ENCODE peak calls at places on chromosome 13, in seven cellular contexts. O is tibial nerve, F is adipocyte, A is stomach, G is uterus, I is cardiac muscle cell, R is IMR-90. Z is an unnamed sample. For H3K9me3, the result is how much of the 10 kb centered on the place peaks cover.

GRCh38 chr13:32530841-32531253 is 7.7 kb downstream of the N4BP2L2 start:
- DNase-seq in G (no peak), F (peak), O (no peak), A (no peak), I (no peak), R (peak), Z (no peak)

GRCh38 chr13:51523082-51523518 is 61.2 kb upstream of the WDFY2 start:
- DNase-seq in F (peak), A (no peak), R (peak), I (no peak), G (peak), O (no peak), Z (no peak)

GRCh38 chr13:43546260-43546659 is 240.5 kb downstream of the ENOX1 start:
- DNase-seq in G (peak), O (no peak), R (no peak), I (peak), A (no peak), F (no peak), Z (no peak)

GRCh38 chr13:40375522-40376171 is 290.8 kb downstream of the FOXO1 start:
- DNase-seq in R (no peak), O (peak), A (no peak), I (no peak), F (no peak), G (no peak), Z (no peak)

GRCh38 chr13:64697226-64697625 is 2532.9 kb downstream of the PCDH9 start:
- DNase-seq in G (no peak), A (no peak), O (no peak), R (no peak), F (peak), I (no peak), Z (no peak)

GRCh38 chr13:29587645-29588044 is 7.8 kb downstream of the SLC7A1 start:
- DNase-seq in I (no peak), F (no peak), R (peak), A (no peak), G (peak), O (no peak), Z (no peak)

GRCh38 chr13:21872795-21873194 is 201.9 kb downstream of the FGF9 start:
- DNase-seq in I (no peak), G (no peak), F (no peak), O (no peak), A (no peak), R (peak), Z (no peak)

GRCh38 chr13:39565036-39565949 is 37.7 kb downstream of the LHFPL6 start:
- DNase-seq in I (no peak), O (no peak), G (peak), A (no peak), R (peak), F (peak), Z (no peak)

GRCh38 chr13:74398599-74398998 is 264.4 kb upstream of the KLF12 start:
- DNase-seq in R (no peak), A (no peak), O (no peak), F (no peak), I (no peak), G (no peak), Z (no peak)

GRCh38 chr13:110784748-110785147 is 71.2 kb downstream of the ING1 start:
- DNase-seq in A (no peak), F (no peak), R (no peak), I (no peak), O (no peak), G (no peak), Z (no peak)

GRCh38 chr13:106205871-106206270 is 329.6 kb downstream of the EFNB2 start:
- DNase-seq in A (no peak), R (no peak), F (no peak), G (no peak), O (no peak), I (no peak), Z (no peak)

GRCh38 chr13:49448753-49449152 is 4.7 kb downstream of the SETDB2 start:
- DNase-seq in I (no peak), R (no peak), G (no peak), F (no peak), A (no peak), O (no peak), Z (no peak)

GRCh38 chr13:27189192-27189591 is 17.6 kb upstream of the USP12 start:
- DNase-seq in R (no peak), O (no peak), G (no peak), A (no peak), I (no peak), F (no peak), Z (no peak)

GRCh38 chr13:40350283-40350992 is 316.0 kb downstream of the FOXO1 start:
- DNase-seq in O (no peak), A (no peak), R (no peak), G (no peak), F (peak), I (no peak), Z (no peak)

GRCh38 chr13:110907951-110908898 is 6.6 kb downstream of the ANKRD10 start:
- DNase-seq in O (no peak), G (no peak), F (no peak), A (peak), I (no peak), R (peak), Z (no peak)

GRCh38 chr13:72149701-72150100 is 282.7 kb upstream of the DACH1 start:
- DNase-seq in A (no peak), I (no peak), O (no peak), G (no peak), F (no peak), R (no peak), Z (no peak)

GRCh38 chr13:36848228-36848982 is 29.4 kb downstream of the RFXAP start:
- DNase-seq in O (no peak), A (no peak), I (no peak), R (peak), G (no peak), F (no peak), Z (no peak)

GRCh38 chr13:77196052-77196618 is 130.8 kb downstream of the MYCBP2 start:
- DNase-seq in I (peak), G (no peak), F (no peak), A (no peak), O (no peak), R (no peak), Z (no peak)

GRCh38 chr13:74133657-74134201 is 475 bp downstream of the KLF12 start:
- DNase-seq in F (peak), I (peak), R (peak), O (peak), G (peak), A (peak), Z (peak)

GRCh38 chr13:107202371-107203023 is 634.6 kb upstream of the ARGLU1 start:
- DNase-seq in G (no peak), F (peak), O (no peak), R (peak), I (no peak), A (peak), Z (no peak)

GRCh38 chr13:37690361-37690760 is 91.8 kb upstream of the POSTN start:
- DNase-seq in F (no peak), A (no peak), I (no peak), O (no peak), R (no peak), G (no peak), Z (no peak)

GRCh38 chr13:101474419-101474957 is 22.0 kb downstream of the ITGBL1 start:
- DNase-seq in I (peak), F (peak), A (no peak), O (no peak), G (no peak), R (peak), Z (no peak)

GRCh38 chr13:43698743-43699142 is 88.0 kb downstream of the ENOX1 start:
- DNase-seq in I (no peak), R (peak), F (peak), G (no peak), A (no peak), O (no peak), Z (no peak)

GRCh38 chr13:21033866-21034601 is 27.4 kb downstream of the LATS2 start:
- DNase-seq in A (peak), R (no peak), I (no peak), F (peak), G (no peak), O (no peak), Z (no peak)

GRCh38 chr13:50650478-50650877 is 193.0 kb downstream of the DLEU7 start:
- DNase-seq in I (no peak), G (no peak), F (no peak), O (no peak), A (no peak), R (no peak), Z (no peak)

GRCh38 chr13:102597029-102598015 is 536 bp downstream of the TPP2 start:
- DNase-seq in G (peak), O (no peak), R (peak), F (peak), I (peak), A (no peak), Z (no peak)

GRCh38 chr13:90984737-90985136 is 362.8 kb upstream of the MIR17HG start:
- DNase-seq in O (no peak), R (no peak), I (no peak), A (no peak), F (no peak), G (no peak), Z (no peak)

GRCh38 chr13:34166406-34166805 is 348.5 kb downstream of the RFC3 start:
- DNase-seq in I (no peak), G (no peak), R (no peak), F (no peak), A (no peak), O (no peak), Z (no peak)

GRCh38 chr13:112879283-112879833 is 89.7 kb upstream of the MCF2L start:
- DNase-seq in R (peak), I (no peak), O (no peak), G (no peak), A (no peak), F (no peak), Z (no peak)

GRCh38 chr13:20191902-20192469 is 752 bp downstream of the GJB2 start:
- DNase-seq in I (no peak), O (no peak), R (no peak), A (peak), F (peak), G (no peak), Z (no peak)

GRCh38 chr13:48542581-48543341 is 9.9 kb upstream of the RCBTB2 start:
- DNase-seq in R (peak), F (peak), I (peak), O (no peak), G (peak), A (peak), Z (peak)

GRCh38 chr13:101473458-101473857 is 21.0 kb downstream of the ITGBL1 start:
- DNase-seq in O (no peak), G (no peak), I (no peak), R (peak), A (no peak), F (peak), Z (no peak)

GRCh38 chr13:109330941-109331340 is 455.4 kb downstream of the IRS2 start:
- DNase-seq in F (peak), O (no peak), R (peak), A (no peak), I (no peak), G (no peak), Z (no peak)

GRCh38 chr13:23469901-23470525 is 36.5 kb upstream of the SACS start:
- DNase-seq in R (peak), O (no peak), F (peak), I (no peak), A (no peak), G (no peak), Z (no peak)

GRCh38 chr13:23467932-23468278 is 34.4 kb upstream of the SACS start:
- DNase-seq in G (no peak), A (no peak), O (no peak), F (no peak), R (no peak), I (no peak), Z (no peak)

GRCh38 chr13:23466144-23467002 is 32.9 kb upstream of the SACS start:
- DNase-seq in G (peak), A (peak), I (peak), R (peak), F (peak), O (peak), Z (peak)

GRCh38 chr13:23468811-23469210 is 35.3 kb upstream of the SACS start:
- DNase-seq in I (no peak), A (no peak), G (no peak), F (no peak), R (no peak), O (no peak), Z (no peak)

GRCh38 chr13:23467048-23467931 is 33.8 kb upstream of the SACS start:
- DNase-seq in O (no peak), I (peak), R (peak), G (no peak), F (peak), A (no peak), Z (no peak)
- H3K4me3 ChIP-seq in O (no peak), I (no peak), R (no peak), G (no peak), F (no peak), A (peak), Z (no peak)

GRCh38 chr13:98232456-98232855 is 55.4 kb upstream of the RNF113B start:
- DNase-seq in O (no peak), A (no peak), F (no peak), I (no peak), R (peak), G (no peak), Z (no peak)
- H3K9me3 ChIP-seq in O (under half), A (under half), F (under half), I (under half), R (under half), G (under half), Z (under half)

DNA sequence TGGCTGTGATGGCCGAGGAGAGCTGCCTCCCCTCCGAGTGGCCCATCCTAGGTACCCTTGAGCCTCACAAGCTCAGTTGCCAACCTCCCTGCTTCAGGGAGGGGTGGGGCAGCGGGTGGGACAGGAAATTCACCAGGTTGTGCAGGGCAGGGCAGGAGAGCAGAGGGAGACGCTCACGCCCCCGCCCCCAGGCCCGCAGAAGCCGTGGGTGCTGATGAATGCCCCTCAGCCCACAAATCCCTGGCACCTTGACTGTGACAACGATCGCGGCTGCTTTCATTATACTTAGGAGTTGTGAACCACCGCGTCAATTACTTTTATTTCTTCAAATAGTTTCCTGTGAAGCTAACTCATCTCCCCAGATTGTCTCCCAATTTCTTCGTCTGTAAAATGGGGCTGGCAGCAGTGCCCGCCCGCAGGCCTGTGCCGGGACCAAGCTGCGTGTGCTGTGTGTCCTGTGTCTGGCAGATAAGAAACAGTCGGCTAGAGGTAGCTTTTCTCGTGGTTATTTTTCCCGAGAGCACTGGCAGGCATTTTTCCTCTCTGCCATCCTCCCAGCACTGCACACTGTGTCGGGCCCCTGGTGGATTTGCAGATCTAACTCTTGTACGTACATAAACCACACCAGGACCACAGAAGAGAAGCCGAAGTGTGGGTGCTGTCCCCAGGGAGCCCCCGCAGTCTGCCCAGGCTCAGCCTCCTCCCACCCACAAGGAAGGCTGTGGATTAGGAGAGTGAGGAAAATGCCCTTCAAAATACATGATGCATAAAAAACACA is 7.9 kb upstream of the RASA3 start:
- DNase-seq in R (no peak), A (no peak), O (no peak), F (no peak), G (no peak), I (no peak), Z (no peak)
- H3K4me3 ChIP-seq in R (no peak), A (no peak), O (no peak), F (no peak), G (no peak), I (no peak), Z (no peak)

GRCh38 chr13:19154843-19155242 is 26.8 kb downstream of the TUBA3C start:
- DNase-seq in O (no peak), R (no peak), A (peak), G (no peak), I (no peak), F (no peak), Z (peak)

GRCh38 chr13:19157461-19157860 is 24.2 kb downstream of the TUBA3C start:
- DNase-seq in O (no peak), A (no peak), G (no peak), I (no peak), F (no peak), R (no peak), Z (peak)

GRCh38 chr13:19155321-19155861 is 26.2 kb downstream of the TUBA3C start:
- DNase-seq in F (no peak), O (no peak), I (no peak), G (no peak), R (no peak), A (peak), Z (peak)

GRCh38 chr13:19158006-19158405 is 23.6 kb downstream of the TUBA3C start:
- DNase-seq in R (no peak), G (no peak), A (no peak), F (no peak), O (no peak), I (no peak), Z (peak)

DNA sequence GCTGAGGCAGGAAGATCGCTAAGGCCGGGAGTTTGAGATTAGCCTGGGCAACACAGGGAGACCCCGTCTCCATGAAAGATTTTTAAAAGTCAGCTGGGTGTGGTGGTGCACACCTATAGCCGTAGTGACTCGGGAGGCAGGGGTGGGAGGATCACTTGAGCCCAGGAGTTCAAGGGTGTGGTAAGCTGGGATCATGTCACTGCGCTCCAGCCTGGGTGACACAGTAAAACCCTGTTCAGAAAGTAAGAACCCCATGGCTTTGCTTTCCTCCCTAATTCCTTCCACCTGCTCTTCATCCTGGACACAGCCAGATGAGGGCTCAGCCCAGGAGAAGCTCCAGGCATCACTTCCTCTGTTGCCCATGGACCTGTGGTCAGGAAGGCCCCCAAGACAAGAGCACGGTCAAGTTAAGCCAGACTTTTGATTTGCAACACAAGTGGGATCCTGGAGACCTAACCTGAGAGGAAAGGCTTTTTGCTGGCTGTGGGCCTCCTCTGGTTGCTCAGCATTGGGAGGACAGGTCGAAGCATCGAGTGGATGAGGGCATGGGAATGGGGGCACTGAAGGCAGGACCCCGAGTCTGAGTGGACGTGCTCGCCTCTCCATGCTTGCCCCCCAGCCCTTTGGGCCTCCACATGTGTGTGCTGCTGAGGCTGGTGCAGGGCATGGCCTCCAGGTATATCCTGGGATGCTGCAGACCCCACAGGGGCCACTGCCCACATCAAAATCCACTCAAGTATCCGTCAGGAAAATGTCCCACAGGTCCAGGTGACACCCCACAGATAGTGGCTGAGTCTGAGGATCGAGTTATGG is 25.4 kb downstream of the TUBA3C start:
- DNase-seq in R (no peak), I (no peak), F (no peak), G (no peak), O (no peak), A (no peak), Z (peak)
- H3K9me3 ChIP-seq in R (half or more), I (under half), F (under half), G (under half), O (under half), A (under half), Z (under half)

GRCh38 chr13:108322206-108322824 is 52.8 kb downstream of the TNFSF13B start:
- DNase-seq in A (no peak), O (no peak), G (no peak), F (peak), R (peak), I (peak), Z (no peak)

GRCh38 chr13:108325863-108326262 is 56.3 kb downstream of the TNFSF13B start:
- DNase-seq in G (no peak), F (no peak), O (no peak), R (no peak), I (no peak), A (no peak), Z (no peak)

GRCh38 chr13:108328848-108329247 is 59.3 kb downstream of the TNFSF13B start:
- DNase-seq in O (no peak), R (no peak), A (no peak), F (no peak), I (no peak), G (no peak), Z (no peak)

DNA sequence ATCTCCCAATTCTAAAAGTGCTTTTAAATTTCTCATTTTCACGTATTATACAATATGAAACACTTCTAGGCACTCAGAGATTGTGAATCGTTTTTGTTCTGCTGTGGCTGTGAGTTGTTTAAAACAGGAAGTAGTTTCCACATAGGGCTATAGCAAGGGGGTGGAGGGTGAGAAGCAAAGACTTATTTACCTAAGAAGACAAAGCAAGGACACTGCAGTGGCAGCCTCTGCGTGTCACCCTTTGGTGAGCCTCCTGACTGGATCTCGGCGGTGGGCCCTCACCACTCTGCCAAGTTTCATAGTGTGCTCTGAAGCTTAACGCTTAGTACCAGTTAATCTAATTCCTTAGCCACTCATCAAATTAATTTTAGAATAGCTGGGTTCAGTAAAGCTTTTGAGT is 56.8 kb downstream of the TNFSF13B start:
- DNase-seq in F (no peak), O (no peak), G (no peak), R (no peak), A (no peak), I (no peak), Z (no peak)
- H3K4me3 ChIP-seq in F (no peak), O (no peak), G (no peak), R (no peak), A (no peak), I (no peak), Z (no peak)